ENCODE peak calls at places on chromosomes 2 and 18, in nine cellular contexts. M, Y, K, H, V, Z, O, A and Q are unnamed samples.

GRCh38 chr2:132621131-132621875 is 48.7 kb downstream of the LYPD1 start:
- DNase-seq in M (peak), Y (no peak), K (no peak), H (no peak), V (peak), Z (no peak), O (no peak), A (no peak), Q (no peak)

GRCh38 chr2:40397720-40398119 is 54.2 kb downstream of the SLC8A1 start:
- DNase-seq in M (no peak), Y (no peak), K (no peak), H (no peak), V (no peak), Z (no peak), O (no peak), A (no peak), Q (no peak)

GRCh38 chr2:96176661-96177060 is 31.4 kb upstream of the DUSP2 start:
- DNase-seq in M (no peak), Y (no peak), K (no peak), H (no peak), V (no peak), Z (no peak), O (no peak), A (no peak), Q (no peak)

GRCh38 chr2:60297296-60298010 is 256.0 kb downstream of the BCL11A start:
- DNase-seq in M (no peak), Y (no peak), K (no peak), H (no peak), V (no peak), Z (no peak), O (no peak), A (no peak), Q (no peak)

GRCh38 chr18:7084766-7085080 is 32.9 kb downstream of the LAMA1 start:
- DNase-seq in M (no peak), Y (peak), K (no peak), H (no peak), V (no peak), Z (no peak), O (no peak), A (no peak), Q (no peak)

GRCh38 chr2:130336150-130336876 is 6.4 kb upstream of the IMP4 start:
- DNase-seq in M (no peak), Y (no peak), K (no peak), H (no peak), V (no peak), Z (no peak), O (no peak), A (no peak), Q (no peak)

GRCh38 chr2:241795021-241795999 is 13.7 kb upstream of the NEU4 start:
- DNase-seq in M (no peak), Y (no peak), K (no peak), H (no peak), V (no peak), Z (no peak), O (no peak), A (no peak), Q (no peak)

GRCh38 chr18:48893559-48894265 is 57.1 kb downstream of the SMAD7 start:
- DNase-seq in M (no peak), Y (no peak), K (no peak), H (no peak), V (peak), Z (no peak), O (no peak), A (no peak), Q (no peak)

GRCh38 chr2:176284451-176285049 is 15.3 kb downstream of the MTX2 start:
- DNase-seq in M (no peak), Y (no peak), K (no peak), H (no peak), V (no peak), Z (no peak), O (no peak), A (no peak), Q (no peak)

GRCh38 chr2:112915300-112916144 is 4.6 kb downstream of the IL37 start:
- DNase-seq in M (no peak), Y (no peak), K (peak), H (no peak), V (no peak), Z (no peak), O (no peak), A (no peak), Q (no peak)